ENCODE peak calls at places on chromosomes 6 and 20, in eight cellular contexts. P, V, G, K, D, H, Q and Z are unnamed samples.

GRCh38 chr6:132907231-132907630 is 92.9 kb downstream of the RPS12 start:
- DNase-seq in P (no peak), V (no peak), G (no peak), K (no peak), D (no peak), H (no peak), Q (peak; percentile 73), Z (no peak)

GRCh38 chr6:39610229-39610628 is 115.0 kb downstream of the KIF6 start:
- DNase-seq in P (no peak), V (no peak), G (no peak), K (no peak), D (no peak), H (no peak), Q (peak; percentile 7), Z (no peak)

GRCh38 chr6:34145161-34146020 is 496 bp downstream of the GRM4 start:
- DNase-seq in P (peak; percentile 66), V (no peak), G (peak; percentile 51), K (no peak), D (peak; percentile 21), H (peak; percentile 22), Q (peak; percentile 31), Z (peak; percentile 47)

GRCh38 chr6:169827372-169827771 is 76.0 kb downstream of the ERMARD start:
- DNase-seq in P (no peak), V (no peak), G (no peak), K (no peak), D (no peak), H (no peak), Q (no peak), Z (no peak)

GRCh38 chr6:1402369-1402768 is 13.0 kb downstream of the FOXF2 start:
- DNase-seq in P (no peak), V (no peak), G (no peak), K (no peak), D (no peak), H (no peak), Q (no peak), Z (no peak)

GRCh38 chr20:3681931-3682820 is at the start of gene ADAM33:
- DNase-seq in P (no peak), V (no peak), G (peak; percentile 80), K (no peak), D (no peak), H (no peak), Q (peak; percentile 56), Z (peak; percentile 17)

GRCh38 chr6:167568407-167569024 is 243.6 kb downstream of the TTLL2 start:
- DNase-seq in P (no peak), V (no peak), G (no peak), K (no peak), D (no peak), H (no peak), Q (no peak), Z (no peak)

GRCh38 chr6:105972440-105972839 is 113.7 kb upstream of the PRDM1 start:
- DNase-seq in P (no peak), V (no peak), G (no peak), K (no peak), D (no peak), H (no peak), Q (no peak), Z (no peak)

GRCh38 chr20:33423141-33423834 is 20.3 kb downstream of the SNTA1 start:
- DNase-seq in P (no peak), V (no peak), G (peak; percentile 95), K (no peak), D (no peak), H (no peak), Q (peak; percentile 82), Z (no peak)

GRCh38 chr6:133991096-133991593 is 38.1 kb downstream of the TBPL1 start:
- DNase-seq in P (no peak), V (no peak), G (no peak), K (no peak), D (no peak), H (no peak), Q (peak; percentile 76), Z (no peak)

GRCh38 chr6:164048840-164049239 is 634.3 kb downstream of the QKI start:
- DNase-seq in P (no peak), V (no peak), G (no peak), K (no peak), D (no peak), H (no peak), Q (no peak), Z (no peak)

GRCh38 chr6:17612048-17612447 is 11.9 kb downstream of the FAM8A1 start:
- DNase-seq in P (no peak), V (no peak), G (no peak), K (no peak), D (no peak), H (no peak), Q (no peak), Z (no peak)

GRCh38 chr20:63495167-63495720 is 3.6 kb downstream of the EEF1A2 start:
- DNase-seq in P (no peak), V (no peak), G (no peak), K (no peak), D (no peak), H (no peak), Q (no peak), Z (no peak)

GRCh38 chr20:10648651-10649050 is 25.1 kb downstream of the JAG1 start:
- DNase-seq in P (no peak), V (no peak), G (no peak), K (no peak), D (no peak), H (no peak), Q (peak; percentile 37), Z (no peak)

GRCh38 chr6:45436544-45437440 is 59.1 kb upstream of the SUPT3H start:
- DNase-seq in P (peak; percentile 22), V (no peak), G (no peak), K (no peak), D (no peak), H (peak; percentile 63), Q (peak; percentile 93), Z (no peak)

GRCh38 chr20:41249781-41250281 is 67.7 kb downstream of the ZHX3 start:
- DNase-seq in P (no peak), V (no peak), G (peak; percentile 61), K (no peak), D (no peak), H (no peak), Q (peak; percentile 74), Z (peak; percentile 58)

GRCh38 chr6:20707166-20707485 is 172.9 kb downstream of the CDKAL1 start:
- DNase-seq in P (no peak), V (no peak), G (no peak), K (no peak), D (no peak), H (no peak), Q (no peak), Z (no peak)

GRCh38 chr6:13068558-13069210 is 259.7 kb downstream of the TBC1D7 start:
- DNase-seq in P (no peak), V (no peak), G (no peak), K (no peak), D (no peak), H (no peak), Q (no peak), Z (peak; percentile 7)

GRCh38 chr20:59010995-59011873 is 4.2 kb upstream of the CTSZ start:
- DNase-seq in P (no peak), V (no peak), G (no peak), K (no peak), D (no peak), H (no peak), Q (peak; percentile 58), Z (peak; percentile 79)

GRCh38 chr6:19433101-19433500 is 404.1 kb upstream of the ID4 start:
- DNase-seq in P (no peak), V (no peak), G (no peak), K (peak; percentile 43), D (no peak), H (no peak), Q (no peak), Z (no peak)

GRCh38 chr20:43404880-43405279 is 52.8 kb upstream of the SRSF6 start:
- DNase-seq in P (no peak), V (no peak), G (no peak), K (no peak), D (no peak), H (peak; percentile 44), Q (peak; percentile 31), Z (no peak)

GRCh38 chr20:62749851-62750445 is 41.3 kb downstream of the NTSR1 start:
- DNase-seq in P (no peak), V (no peak), G (peak; percentile 22), K (no peak), D (no peak), H (no peak), Q (no peak), Z (no peak)

GRCh38 chr6:2498224-2498623 is 252.5 kb downstream of the MYLK4 start:
- DNase-seq in P (no peak), V (no peak), G (no peak), K (no peak), D (no peak), H (no peak), Q (peak; percentile 25), Z (no peak)

GRCh38 chr6:47655719-47656595 is 42.4 kb upstream of the ADGRF4 start:
- DNase-seq in P (peak; percentile 25), V (no peak), G (no peak), K (peak; percentile 48), D (no peak), H (no peak), Q (peak; percentile 60), Z (no peak)